ENCODE peak calls at places on chromosomes 11 and 22, in five cellular contexts. H is bronchial epithelial cell, Z is uterus, R is stomach, Y is A549. J is an unnamed sample.

GRCh38 chr22:29148826-29149225 is 56.9 kb upstream of the EMID1 start:
- DNase-seq in R (no peak), Z (no peak), H (no peak), Y (no peak), J (no peak)

GRCh38 chr11:17388609-17389204 is at the start of gene KCNJ11:
- DNase-seq in H (no peak), Z (no peak), R (peak; percentile 35), Y (peak; percentile 29), J (no peak)

GRCh38 chr11:17014321-17014773 is at the start of gene PLEKHA7:
- DNase-seq in Y (peak; percentile 38), Z (no peak), R (peak; percentile 34), H (no peak), J (no peak)

GRCh38 chr11:17469998-17470397 is 6.6 kb downstream of the ABCC8 start:
- DNase-seq in Z (no peak), Y (no peak), R (no peak), H (no peak), J (no peak)

GRCh38 chr22:23282089-23282501 is 101.8 kb downstream of the BCR start:
- DNase-seq in Y (peak; percentile 35), Z (peak; percentile 72), R (peak; percentile 81), H (peak; percentile 94), J (peak; percentile 66)

GRCh38 chr11:125588505-125588904 is 4.1 kb upstream of the STT3A start:
- DNase-seq in Y (no peak), H (peak; percentile 50), R (no peak), Z (no peak), J (no peak)

GRCh38 chr11:65428578-65429068 is 6.0 kb downstream of the NEAT1 start:
- DNase-seq in Y (no peak), R (peak; percentile 65), Z (peak; percentile 27), H (peak; percentile 51), J (no peak)

GRCh38 chr11:17713851-17714250 is 5.5 kb upstream of the MYOD1 start:
- DNase-seq in H (no peak), Y (no peak), R (no peak), Z (no peak), J (no peak)

GRCh38 chr11:95977534-95978174 is 53.7 kb upstream of the MTMR2 start:
- DNase-seq in Z (no peak), R (no peak), H (peak; percentile 80), Y (peak; percentile 54), J (no peak)

GRCh38 chr11:133833101-133833898 is 12.0 kb downstream of the SPATA19 start:
- DNase-seq in H (no peak), Z (no peak), R (no peak), Y (no peak), J (no peak)

GRCh38 chr11:115869780-115870431 is 365.7 kb upstream of the CADM1 start:
- DNase-seq in H (peak; percentile 33), R (no peak), Y (no peak), Z (no peak), J (no peak)

GRCh38 chr22:33438273-33438672 is 380.1 kb upstream of the SYN3 start:
- DNase-seq in H (peak; percentile 99), Y (peak; percentile 54), R (no peak), Z (peak; percentile 15), J (peak; percentile 62)

GRCh38 chr11:2808850-2809847 is 76.4 kb downstream of the CDKN1C start:
- DNase-seq in Z (peak; percentile 52), H (no peak), R (no peak), Y (no peak), J (no peak)

GRCh38 chr11:36404831-36405230 is 105.2 kb downstream of the TRAF6 start:
- DNase-seq in Y (no peak), R (no peak), Z (no peak), H (no peak), J (no peak)

GRCh38 chr11:12269446-12270214 is 107.7 kb upstream of the PARVA start:
- DNase-seq in H (no peak), Y (no peak), R (peak; percentile 51), Z (no peak), J (no peak)

GRCh38 chr22:48895831-48896765 is 931.6 kb downstream of the BRD1 start:
- DNase-seq in Y (no peak), Z (no peak), H (no peak), R (no peak), J (no peak)

GRCh38 chr11:61328351-61328750 is 4.6 kb downstream of the DDB1 start:
- DNase-seq in H (no peak), Y (no peak), R (no peak), Z (no peak), J (no peak)

GRCh38 chr22:19056951-19057401 is 65.2 kb downstream of the DGCR2 start:
- DNase-seq in Z (peak; percentile 8), H (no peak), Y (no peak), R (peak; percentile 20), J (no peak)

GRCh38 chr11:27701262-27702105 is 1.2 kb upstream of the BDNF start:
- DNase-seq in H (no peak), Y (peak; percentile 61), Z (no peak), R (no peak), J (no peak)

GRCh38 chr11:8685306-8685705 is 2.7 kb downstream of the RPL27A start:
- DNase-seq in Z (no peak), Y (no peak), R (no peak), H (no peak), J (no peak)

GRCh38 chr11:72091292-72091691 is 10.6 kb downstream of the LRRC51 start:
- DNase-seq in Z (peak; percentile 69), Y (peak; percentile 84), H (peak; percentile 56), R (peak; percentile 71), J (no peak)

GRCh38 chr11:121721448-121721847 is 268.7 kb upstream of the SORL1-AS1 start:
- DNase-seq in Z (no peak), H (no peak), Y (no peak), R (no peak), J (no peak)

GRCh38 chr11:77090373-77091111 is 12.1 kb upstream of the OMP start:
- DNase-seq in R (no peak), H (no peak), Z (no peak), Y (no peak), J (no peak)

GRCh38 chr11:29527391-29527936 is 489.4 kb downstream of the KCNA4 start:
- DNase-seq in Z (no peak), R (no peak), H (peak; percentile 96), Y (peak; percentile 4), J (peak; percentile 99)

GRCh38 chr11:2585566-2586090 is 114.2 kb downstream of the KCNQ1OT1 start:
- DNase-seq in H (no peak), Z (no peak), Y (no peak), R (peak; percentile 20), J (no peak)

GRCh38 chr11:79363261-79363660 is 77.6 kb downstream of the TENM4 start:
- DNase-seq in R (no peak), Y (no peak), H (peak; percentile 72), Z (no peak), J (no peak)

GRCh38 chr11:106178361-106178760 is 100.9 kb downstream of the AASDHPPT start:
- DNase-seq in H (peak; percentile 90), Y (no peak), Z (no peak), R (no peak), J (no peak)

GRCh38 chr11:106176817-106177216 is 99.4 kb downstream of the AASDHPPT start:
- DNase-seq in R (no peak), Y (no peak), H (no peak), Z (no peak), J (no peak)

GRCh38 chr11:106179048-106179447 is 101.6 kb downstream of the AASDHPPT start:
- DNase-seq in R (no peak), H (no peak), Z (no peak), Y (no peak), J (no peak)

GRCh38 chr11:106173291-106173690 is 95.8 kb downstream of the AASDHPPT start:
- DNase-seq in H (no peak), Z (no peak), R (no peak), Y (no peak), J (no peak)

DNA sequence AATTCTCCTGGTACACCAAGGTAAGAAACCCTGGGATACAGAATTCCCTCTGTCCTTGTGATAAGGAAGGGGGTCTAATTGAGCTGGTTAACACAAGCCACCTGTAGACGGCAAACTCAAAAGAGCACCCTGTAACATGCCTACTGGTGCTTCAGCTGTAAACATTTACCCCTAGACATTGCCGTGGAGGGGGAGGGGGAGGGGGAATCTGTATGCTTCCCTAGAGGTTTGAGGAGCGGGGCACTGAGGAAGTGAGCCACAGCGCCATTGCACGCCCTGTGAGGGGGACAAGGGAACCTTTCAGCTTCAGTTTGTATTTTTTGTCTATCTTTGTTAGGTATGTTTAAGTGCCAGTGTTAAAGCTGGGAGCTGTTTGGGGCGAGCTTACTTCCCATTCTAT is 99.8 kb downstream of the AASDHPPT start:
- DNase-seq in Y (no peak), Z (no peak), H (no peak), R (no peak), J (no peak)
- H3K4me3 ChIP-seq in Y (no peak overlapping the region), Z (no peak overlapping the region), H (no peak overlapping the region), R (no peak overlapping the region), J (no peak overlapping the region)

GRCh38 chr22:46681010-46681409 is 57.0 kb downstream of the CERK start:
- DNase-seq in Z (no peak), Y (peak; percentile 36), H (no peak), R (no peak), J (no peak)
- TF ChIP-seq CTCF in Z (no peak), Y (no peak), H (peak; percentile 51), R (no peak), J (peak; percentile 52)

GRCh38 chr11:57309106-57310059 is 15.4 kb downstream of the TNKS1BP1 start:
- DNase-seq in Z (no peak), Y (no peak), H (no peak), R (no peak), J (no peak)

GRCh38 chr11:57308426-57309060 is 16.2 kb downstream of the TNKS1BP1 start:
- DNase-seq in R (no peak), H (no peak), Y (no peak), Z (no peak), J (no peak)

GRCh38 chr11:57311109-57311936 is 13.4 kb downstream of the TNKS1BP1 start:
- DNase-seq in R (peak; percentile 94), Y (peak; percentile 98), Z (peak; percentile 98), H (peak; percentile 92), J (peak; percentile 71)

GRCh38 chr11:57310630-57311086 is 14.1 kb downstream of the TNKS1BP1 start:
- DNase-seq in H (no peak), Z (no peak), R (no peak), Y (no peak), J (no peak)

GRCh38 chr11:57310091-57310490 is 14.7 kb downstream of the TNKS1BP1 start:
- DNase-seq in R (no peak), Y (no peak), Z (no peak), H (no peak), J (no peak)
- H3K4me3 ChIP-seq in R (peak overlapping the region; percentile 48), Y (no peak overlapping the region), Z (peak overlapping the region; percentile 51), H (peak overlapping the region; percentile 51), J (peak overlapping the region; percentile 51)

GRCh38 chr22:43624144-43624998 is 187.7 kb downstream of the EFCAB6 start:
- DNase-seq in Z (no peak), Y (peak; percentile 59), R (no peak), H (peak; percentile 11), J (no peak)
- TF ChIP-seq CTCF in Z (no peak), Y (peak; percentile 24), R (no peak), H (no peak), J (no peak)

J was measured in epithelial cell of proximal tubule.